ENCODE peak calls at places on chromosomes 7 and 10, in five cellular contexts. V is occipital lobe; R is fibroblast of lung; A is Calu3; F is CD8-positive, alpha-beta memory T cell. L is an unnamed sample.

GRCh38 chr7:17075601-17076000 is 193.8 kb upstream of the AGR3 start:
- DNase-seq in V (no peak), R (peak; percentile 34), A (no peak), F (no peak), L (no peak)

GRCh38 chr10:113226404-113226803 is 276.4 kb downstream of the TCF7L2 start:
- DNase-seq in V (no peak), R (no peak), A (no peak), F (no peak), L (no peak)

GRCh38 chr10:27356738-27357137 is 116.1 kb upstream of the ACBD5 start:
- DNase-seq in V (no peak), R (no peak), A (no peak), F (no peak), L (peak; percentile 30)

GRCh38 chr10:31644931-31645633 is 283.5 kb downstream of the ARHGAP12 start:
- DNase-seq in V (no peak), R (peak; percentile 17), A (no peak), F (no peak), L (no peak)

GRCh38 chr10:22505923-22506685 is 160.8 kb downstream of the SPAG6 start:
- DNase-seq in V (peak; percentile 4), R (peak; percentile 25), A (no peak), F (peak; percentile 54), L (no peak)

GRCh38 chr10:1942478-1942877 is 205.2 kb upstream of the ADARB2 start:
- DNase-seq in V (no peak), R (no peak), A (no peak), F (no peak), L (no peak)

GRCh38 chr7:29177963-29178612 is 16.5 kb upstream of the CHN2 start:
- DNase-seq in V (peak; percentile 10), R (no peak), A (peak; percentile 43), F (no peak), L (no peak)

GRCh38 chr10:59582058-59582457 is 127.6 kb downstream of the SLC16A9 start:
- DNase-seq in V (no peak), R (no peak), A (no peak), F (no peak), L (no peak)

GRCh38 chr10:73401636-73402035 is 12.2 kb downstream of the ANXA7 start:
- DNase-seq in V (no peak), R (no peak), A (no peak), F (no peak), L (no peak)

GRCh38 chr10:103493911-103494877 is 689 bp downstream of the NEURL1 start:
- DNase-seq in V (peak; percentile 33), R (no peak), A (no peak), F (peak; percentile 10), L (no peak)

GRCh38 chr10:124898493-124898892 is 43.4 kb upstream of the ZRANB1 start:
- DNase-seq in V (no peak), R (no peak), A (no peak), F (no peak), L (no peak)

GRCh38 chr7:110590415-110590814 is 500.5 kb upstream of the LRRN3 start:
- DNase-seq in V (no peak), R (no peak), A (no peak), F (no peak), L (no peak)

GRCh38 chr10:59126277-59126676 is 50.2 kb upstream of the PHYHIPL start:
- DNase-seq in V (no peak), R (no peak), A (no peak), F (no peak), L (no peak)